ENCODE peak calls at places on chromosomes 16 and 17, in eight cellular contexts. One of them, this sample, is unnamed.

GRCh38 chr17:76017481-76018339 is 9.4 kb downstream of the EVPL start:
- DNase-seq in endodermal cell: no peak
- DNase-seq in left ventricle myocardium inferior: no peak
- DNase-seq in fibroblast of lung: no peak
- DNase-seq in adrenal gland: no peak
- DNase-seq in left lung: no peak
- DNase-seq in endothelial cell of umbilical vein: no peak
- DNase-seq in ovary: no peak
- DNase-seq in this sample: no peak

GRCh38 chr17:32815460-32815859 is 61.5 kb downstream of the MYO1D start:
- DNase-seq in endodermal cell: no peak
- DNase-seq in left ventricle myocardium inferior: no peak
- DNase-seq in fibroblast of lung: no peak
- DNase-seq in adrenal gland: no peak
- DNase-seq in left lung: no peak
- DNase-seq in endothelial cell of umbilical vein: no peak
- DNase-seq in ovary: no peak
- DNase-seq in this sample: no peak

GRCh38 chr17:59154721-59155438 is at the start of gene SKA2:
- DNase-seq in endodermal cell: peak; percentile 100
- DNase-seq in left ventricle myocardium inferior: peak; percentile 96
- DNase-seq in fibroblast of lung: no peak
- DNase-seq in adrenal gland: no peak
- DNase-seq in left lung: peak; percentile 97
- DNase-seq in endothelial cell of umbilical vein: no peak
- DNase-seq in ovary: peak; percentile 96
- DNase-seq in this sample: peak; percentile 99

GRCh38 chr17:75457047-75457654 is 716 bp downstream of the TMEM94 start:
- DNase-seq in endodermal cell: peak; percentile 89
- DNase-seq in left ventricle myocardium inferior: no peak
- DNase-seq in fibroblast of lung: peak; percentile 69
- DNase-seq in adrenal gland: peak; percentile 52
- DNase-seq in left lung: peak; percentile 49
- DNase-seq in endothelial cell of umbilical vein: peak; percentile 55
- DNase-seq in ovary: peak; percentile 49
- DNase-seq in this sample: peak; percentile 73

GRCh38 chr17:34519286-34519685 is 60.1 kb upstream of the TMEM132E start:
- DNase-seq in endodermal cell: peak; percentile 94
- DNase-seq in left ventricle myocardium inferior: no peak
- DNase-seq in fibroblast of lung: no peak
- DNase-seq in adrenal gland: no peak
- DNase-seq in left lung: no peak
- DNase-seq in endothelial cell of umbilical vein: peak; percentile 2
- DNase-seq in ovary: no peak
- DNase-seq in this sample: peak; percentile 2

GRCh38 chr17:63482509-63482908 is 5.6 kb downstream of the ACE start:
- DNase-seq in endodermal cell: peak; percentile 43
- DNase-seq in left ventricle myocardium inferior: no peak
- DNase-seq in fibroblast of lung: no peak
- DNase-seq in adrenal gland: no peak
- DNase-seq in left lung: no peak
- DNase-seq in endothelial cell of umbilical vein: no peak
- DNase-seq in ovary: no peak
- DNase-seq in this sample: no peak

GRCh38 chr17:40597168-40598020 is 32.1 kb upstream of the CCR7 start:
- DNase-seq in endodermal cell: no peak
- DNase-seq in left ventricle myocardium inferior: no peak
- DNase-seq in fibroblast of lung: no peak
- DNase-seq in adrenal gland: no peak
- DNase-seq in left lung: no peak
- DNase-seq in endothelial cell of umbilical vein: no peak
- DNase-seq in ovary: no peak
- DNase-seq in this sample: no peak

GRCh38 chr16:48997081-48997615 is 284.5 kb downstream of the CBLN1 start:
- DNase-seq in endodermal cell: no peak
- DNase-seq in left ventricle myocardium inferior: no peak
- DNase-seq in fibroblast of lung: no peak
- DNase-seq in adrenal gland: no peak
- DNase-seq in left lung: no peak
- DNase-seq in endothelial cell of umbilical vein: no peak
- DNase-seq in ovary: no peak
- DNase-seq in this sample: no peak

GRCh38 chr16:82943371-82943770 is 316.6 kb downstream of the CDH13 start:
- DNase-seq in endodermal cell: no peak
- DNase-seq in left ventricle myocardium inferior: no peak
- DNase-seq in fibroblast of lung: peak; percentile 58
- DNase-seq in adrenal gland: no peak
- DNase-seq in left lung: no peak
- DNase-seq in endothelial cell of umbilical vein: no peak
- DNase-seq in ovary: no peak
- DNase-seq in this sample: peak; percentile 21

GRCh38 chr17:81648013-81648706 is 8.2 kb downstream of the PDE6G start:
- DNase-seq in endodermal cell: peak; percentile 61
- DNase-seq in left ventricle myocardium inferior: no peak
- DNase-seq in fibroblast of lung: no peak
- DNase-seq in adrenal gland: no peak
- DNase-seq in left lung: no peak
- DNase-seq in endothelial cell of umbilical vein: no peak
- DNase-seq in ovary: no peak
- DNase-seq in this sample: peak; percentile 33

DNA sequence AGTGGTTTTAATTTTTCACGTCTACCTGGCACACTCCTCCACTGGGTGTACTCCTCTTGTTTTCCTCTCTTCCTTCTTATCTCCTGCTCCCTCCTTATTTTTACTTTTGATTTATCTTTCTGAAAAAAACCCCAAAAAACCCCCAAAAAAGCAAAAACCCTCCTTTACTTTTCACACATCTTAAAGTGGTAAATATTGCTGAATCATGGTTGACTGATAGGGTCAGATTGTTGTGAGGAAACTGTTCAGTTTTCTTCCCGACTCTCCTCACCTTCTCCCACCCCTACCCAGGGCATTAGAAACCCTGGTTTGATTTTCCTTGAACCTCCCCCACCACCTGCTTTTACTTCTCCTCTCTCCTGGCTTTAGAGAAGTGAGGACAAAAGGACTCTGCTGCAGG is 25.4 kb downstream of the ARHGAP44 start:
- DNase-seq in endodermal cell: no peak
- DNase-seq in left ventricle myocardium inferior: no peak
- DNase-seq in fibroblast of lung: no peak
- DNase-seq in adrenal gland: no peak
- DNase-seq in left lung: no peak
- DNase-seq in endothelial cell of umbilical vein: no peak
- DNase-seq in ovary: no peak
- DNase-seq in this sample: no peak
- H3K27ac ChIP-seq in endodermal cell: no peak overlapping the region
- H3K27ac ChIP-seq in left ventricle myocardium inferior: no peak overlapping the region
- H3K27ac ChIP-seq in fibroblast of lung: no peak overlapping the region
- H3K27ac ChIP-seq in adrenal gland: no peak overlapping the region
- H3K27ac ChIP-seq in left lung: no peak overlapping the region
- H3K27ac ChIP-seq in endothelial cell of umbilical vein: no peak overlapping the region
- H3K27ac ChIP-seq in ovary: no peak overlapping the region
- H3K27ac ChIP-seq in this sample: no peak overlapping the region

DNA sequence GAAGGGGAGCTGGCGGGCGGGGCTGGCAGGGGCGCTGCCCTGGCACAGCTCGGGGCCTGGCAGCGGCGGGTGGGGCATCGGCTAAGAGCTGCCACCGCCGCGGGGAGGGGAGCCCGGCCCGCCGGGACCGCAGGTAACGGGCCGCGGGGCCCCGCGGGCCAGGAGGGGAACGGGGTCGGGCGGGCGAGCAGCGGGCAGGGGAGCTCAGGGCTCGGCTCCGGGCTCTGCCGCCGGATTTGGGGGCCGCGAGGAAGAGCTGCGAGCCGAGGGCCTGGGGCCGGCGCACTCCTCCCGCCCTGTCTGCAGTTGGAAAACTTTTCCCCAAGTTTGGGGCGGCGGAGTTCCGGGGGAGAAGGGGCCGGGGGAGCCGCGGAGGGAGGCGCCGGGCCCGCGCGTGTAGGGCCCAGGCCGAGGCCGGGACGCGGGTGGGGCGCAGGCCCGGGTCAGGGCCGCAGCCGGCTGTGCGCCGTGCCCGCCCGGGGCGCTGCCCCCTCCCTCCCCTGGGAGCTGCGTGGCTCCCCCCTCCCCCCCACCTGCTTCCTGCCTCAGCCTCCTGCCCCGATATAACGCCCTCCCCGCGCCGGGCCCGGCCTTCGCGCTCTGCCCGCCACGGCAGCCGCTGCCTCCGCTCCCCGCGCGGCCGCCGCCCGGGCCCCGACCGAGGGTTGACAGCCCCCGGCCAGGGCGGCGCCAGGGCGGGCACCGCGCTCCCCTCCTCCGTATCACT is 754 bp downstream of the HIC1 start:
- DNase-seq in endodermal cell: no peak
- DNase-seq in left ventricle myocardium inferior: no peak
- DNase-seq in fibroblast of lung: no peak
- DNase-seq in adrenal gland: no peak
- DNase-seq in left lung: no peak
- DNase-seq in endothelial cell of umbilical vein: no peak
- DNase-seq in ovary: peak; percentile 67
- DNase-seq in this sample: peak; percentile 71
- H3K4me3 ChIP-seq in endodermal cell: no peak overlapping the region
- H3K4me3 ChIP-seq in left ventricle myocardium inferior: peak overlapping the region; percentile 84
- H3K4me3 ChIP-seq in fibroblast of lung: peak overlapping the region; percentile 88
- H3K4me3 ChIP-seq in adrenal gland: peak overlapping the region; percentile 40
- H3K4me3 ChIP-seq in left lung: peak overlapping the region; percentile 57
- H3K4me3 ChIP-seq in endothelial cell of umbilical vein: peak overlapping the region; percentile 61
- H3K4me3 ChIP-seq in ovary: peak overlapping the region; percentile 41
- H3K4me3 ChIP-seq in this sample: peak overlapping the region; percentile 79

DNA sequence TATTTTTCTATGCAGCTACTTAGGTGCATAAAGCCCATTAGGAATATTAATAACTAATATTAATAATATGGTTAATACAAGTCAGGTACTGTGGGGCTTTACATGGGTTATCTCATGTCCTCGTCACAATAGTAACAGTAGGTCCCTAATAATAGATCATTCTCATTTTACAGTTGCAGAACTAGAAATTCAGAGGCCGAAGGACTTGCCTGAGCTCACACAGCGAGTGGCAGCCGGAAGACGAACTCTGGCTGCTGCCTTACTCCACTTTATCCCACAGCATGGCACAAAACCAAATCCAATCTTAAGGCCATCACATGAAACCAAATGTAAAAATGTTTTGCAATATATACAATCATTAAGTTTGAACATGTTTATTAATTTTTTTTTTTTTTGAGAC is 13.6 kb downstream of the GNA13 start:
- DNase-seq in endodermal cell: peak; percentile 17
- DNase-seq in left ventricle myocardium inferior: no peak
- DNase-seq in fibroblast of lung: no peak
- DNase-seq in adrenal gland: no peak
- DNase-seq in left lung: no peak
- DNase-seq in endothelial cell of umbilical vein: no peak
- DNase-seq in ovary: no peak
- DNase-seq in this sample: no peak
- H3K4me1 ChIP-seq in endodermal cell: no peaks in the 10 kb centered on the region
- H3K4me1 ChIP-seq in left ventricle myocardium inferior: peaks cover 89% of the 10 kb centered on the region
- H3K4me1 ChIP-seq in fibroblast of lung: no peaks in the 10 kb centered on the region
- H3K4me1 ChIP-seq in adrenal gland: peaks cover 80% of the 10 kb centered on the region
- H3K4me1 ChIP-seq in left lung: peaks cover 12% of the 10 kb centered on the region
- H3K4me1 ChIP-seq in endothelial cell of umbilical vein: no peaks in the 10 kb centered on the region
- H3K4me1 ChIP-seq in ovary: peaks cover 25% of the 10 kb centered on the region
- H3K4me1 ChIP-seq in this sample: no peaks in the 10 kb centered on the region

DNA sequence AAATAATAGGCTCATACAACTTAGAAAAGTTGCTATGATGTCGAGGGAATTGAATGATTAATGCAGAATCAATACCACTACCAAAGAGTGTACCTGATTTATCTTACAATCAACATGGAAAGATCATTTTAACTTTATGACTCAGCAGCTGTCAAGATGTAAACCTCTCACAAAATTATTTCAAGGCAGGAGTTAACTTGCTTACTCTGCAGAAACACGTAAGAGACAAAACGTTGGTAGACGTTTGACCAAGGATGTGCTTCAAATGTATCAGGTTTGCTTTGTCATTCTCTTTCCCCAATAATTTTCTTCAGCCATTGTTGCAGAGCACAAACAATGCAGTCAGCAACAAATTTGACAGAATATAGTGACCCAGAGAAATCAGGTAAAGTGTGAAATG is 415.8 kb upstream of the KIF2B start:
- DNase-seq in endodermal cell: no peak
- DNase-seq in left ventricle myocardium inferior: no peak
- DNase-seq in fibroblast of lung: no peak
- DNase-seq in adrenal gland: no peak
- DNase-seq in left lung: no peak
- DNase-seq in endothelial cell of umbilical vein: no peak
- DNase-seq in ovary: no peak
- DNase-seq in this sample: no peak
- H3K27ac ChIP-seq in endodermal cell: no peak overlapping the region
- H3K27ac ChIP-seq in left ventricle myocardium inferior: no peak overlapping the region
- H3K27ac ChIP-seq in fibroblast of lung: no peak overlapping the region
- H3K27ac ChIP-seq in adrenal gland: no peak overlapping the region
- H3K27ac ChIP-seq in left lung: no peak overlapping the region
- H3K27ac ChIP-seq in endothelial cell of umbilical vein: no peak overlapping the region
- H3K27ac ChIP-seq in ovary: no peak overlapping the region
- H3K27ac ChIP-seq in this sample: no peak overlapping the region

GRCh38 chr17:77364381-77364911 is 223.7 kb downstream of the SEC14L1 start:
- DNase-seq in endodermal cell: peak; percentile 38
- DNase-seq in left ventricle myocardium inferior: no peak
- DNase-seq in fibroblast of lung: no peak
- DNase-seq in adrenal gland: no peak
- DNase-seq in left lung: no peak
- DNase-seq in endothelial cell of umbilical vein: no peak
- DNase-seq in ovary: peak; percentile 30
- DNase-seq in this sample: no peak

GRCh38 chr17:77364941-77365583 is 224.3 kb downstream of the SEC14L1 start:
- DNase-seq in endodermal cell: no peak
- DNase-seq in left ventricle myocardium inferior: no peak
- DNase-seq in fibroblast of lung: no peak
- DNase-seq in adrenal gland: no peak
- DNase-seq in left lung: no peak
- DNase-seq in endothelial cell of umbilical vein: no peak
- DNase-seq in ovary: no peak
- DNase-seq in this sample: no peak

GRCh38 chr17:77366206-77366557 is 225.4 kb downstream of the SEC14L1 start:
- DNase-seq in endodermal cell: no peak
- DNase-seq in left ventricle myocardium inferior: no peak
- DNase-seq in fibroblast of lung: no peak
- DNase-seq in adrenal gland: no peak
- DNase-seq in left lung: no peak
- DNase-seq in endothelial cell of umbilical vein: no peak
- DNase-seq in ovary: no peak
- DNase-seq in this sample: peak; percentile 46

GRCh38 chr17:77366558-77367245 is 225.9 kb downstream of the SEC14L1 start:
- DNase-seq in endodermal cell: peak; percentile 63
- DNase-seq in left ventricle myocardium inferior: no peak
- DNase-seq in fibroblast of lung: peak; percentile 67
- DNase-seq in adrenal gland: no peak
- DNase-seq in left lung: no peak
- DNase-seq in endothelial cell of umbilical vein: no peak
- DNase-seq in ovary: peak; percentile 43
- DNase-seq in this sample: peak; percentile 76

GRCh38 chr17:77365584-77366186 is 224.9 kb downstream of the SEC14L1 start:
- DNase-seq in endodermal cell: peak; percentile 67
- DNase-seq in left ventricle myocardium inferior: peak; percentile 64
- DNase-seq in fibroblast of lung: peak; percentile 92
- DNase-seq in adrenal gland: peak; percentile 80
- DNase-seq in left lung: peak; percentile 64
- DNase-seq in endothelial cell of umbilical vein: peak; percentile 33
- DNase-seq in ovary: peak; percentile 72
- DNase-seq in this sample: peak; percentile 93
- H3K4me3 ChIP-seq in endodermal cell: no peak overlapping the region
- H3K4me3 ChIP-seq in left ventricle myocardium inferior: no peak overlapping the region
- H3K4me3 ChIP-seq in fibroblast of lung: no peak overlapping the region
- H3K4me3 ChIP-seq in adrenal gland: no peak overlapping the region
- H3K4me3 ChIP-seq in left lung: no peak overlapping the region
- H3K4me3 ChIP-seq in endothelial cell of umbilical vein: no peak overlapping the region
- H3K4me3 ChIP-seq in ovary: no peak overlapping the region
- H3K4me3 ChIP-seq in this sample: no peak overlapping the region

GRCh38 chr16:81445926-81446317 is 1.3 kb downstream of the CMIP start:
- DNase-seq in endodermal cell: no peak
- DNase-seq in left ventricle myocardium inferior: no peak
- DNase-seq in fibroblast of lung: no peak
- DNase-seq in adrenal gland: peak; percentile 44
- DNase-seq in left lung: no peak
- DNase-seq in endothelial cell of umbilical vein: peak; percentile 30
- DNase-seq in ovary: peak; percentile 44
- DNase-seq in this sample: peak; percentile 45
- H3K4me1 ChIP-seq in endodermal cell: peaks cover 21% of the 10 kb centered on the region
- H3K4me1 ChIP-seq in left ventricle myocardium inferior: peaks cover 43% of the 10 kb centered on the region
- H3K4me1 ChIP-seq in fibroblast of lung: peaks cover 2% of the 10 kb centered on the region
- H3K4me1 ChIP-seq in adrenal gland: peaks cover 28% of the 10 kb centered on the region
- H3K4me1 ChIP-seq in left lung: peaks cover 23% of the 10 kb centered on the region
- H3K4me1 ChIP-seq in endothelial cell of umbilical vein: peaks cover 20% of the 10 kb centered on the region
- H3K4me1 ChIP-seq in ovary: peaks cover 12% of the 10 kb centered on the region
- H3K4me1 ChIP-seq in this sample: peaks cover 6% of the 10 kb centered on the region

This sample was measured in GM23248.